ENCODE peak calls at places on chromosomes 5 and 9, in five cellular contexts. One of them, this sample, is unnamed.

GRCh38 chr5:31133488-31133887 is 60.0 kb upstream of the CDH6 start:
- DNase-seq in mucosa of descending colon: no peak
- DNase-seq in breast epithelium: no peak
- DNase-seq in mesendoderm: no peak
- DNase-seq in fibroblast of mammary gland: peak; percentile 5
- DNase-seq in this sample: peak; percentile 61

GRCh38 chr5:157219491-157220271 is 39.0 kb downstream of the ITK start:
- DNase-seq in mucosa of descending colon: no peak
- DNase-seq in breast epithelium: no peak
- DNase-seq in mesendoderm: no peak
- DNase-seq in fibroblast of mammary gland: peak; percentile 9
- DNase-seq in this sample: no peak

GRCh38 chr5:117624226-117624625 is 1049.6 kb upstream of the SEMA6A start:
- DNase-seq in mucosa of descending colon: no peak
- DNase-seq in breast epithelium: no peak
- DNase-seq in mesendoderm: no peak
- DNase-seq in fibroblast of mammary gland: no peak
- DNase-seq in this sample: no peak

GRCh38 chr5:160197341-160198147 is 31.8 kb upstream of the FABP6 start:
- DNase-seq in mucosa of descending colon: no peak
- DNase-seq in breast epithelium: no peak
- DNase-seq in mesendoderm: peak; percentile 96
- DNase-seq in fibroblast of mammary gland: peak; percentile 38
- DNase-seq in this sample: no peak

GRCh38 chr9:123456011-123456410 is 100.0 kb downstream of the CRB2 start:
- DNase-seq in mucosa of descending colon: peak; percentile 73
- DNase-seq in breast epithelium: no peak
- DNase-seq in mesendoderm: no peak
- DNase-seq in fibroblast of mammary gland: no peak
- DNase-seq in this sample: no peak

GRCh38 chr5:43619380-43619779 is 16.4 kb downstream of the NNT start:
- DNase-seq in mucosa of descending colon: no peak
- DNase-seq in breast epithelium: no peak
- DNase-seq in mesendoderm: no peak
- DNase-seq in fibroblast of mammary gland: no peak
- DNase-seq in this sample: no peak

GRCh38 chr9:112333639-112334318 is 360 bp upstream of the PTBP3 start:
- DNase-seq in mucosa of descending colon: peak; percentile 98
- DNase-seq in breast epithelium: peak; percentile 92
- DNase-seq in mesendoderm: peak; percentile 97
- DNase-seq in fibroblast of mammary gland: peak; percentile 93
- DNase-seq in this sample: peak; percentile 94

GRCh38 chr5:482021-482420 is 39.0 kb downstream of the EXOC3 start:
- DNase-seq in mucosa of descending colon: no peak
- DNase-seq in breast epithelium: no peak
- DNase-seq in mesendoderm: no peak
- DNase-seq in fibroblast of mammary gland: no peak
- DNase-seq in this sample: no peak

GRCh38 chr9:8778356-8778755 is 978.8 kb upstream of the DMAC1 start:
- DNase-seq in mucosa of descending colon: no peak
- DNase-seq in breast epithelium: no peak
- DNase-seq in mesendoderm: peak; percentile 79
- DNase-seq in fibroblast of mammary gland: no peak
- DNase-seq in this sample: no peak

GRCh38 chr5:134524826-134525686 is at the start of gene JADE2:
- DNase-seq in mucosa of descending colon: peak; percentile 87
- DNase-seq in breast epithelium: peak; percentile 76
- DNase-seq in mesendoderm: peak; percentile 79
- DNase-seq in fibroblast of mammary gland: peak; percentile 70
- DNase-seq in this sample: peak; percentile 86

GRCh38 chr5:57843016-57843402 is 360.4 kb upstream of the ACTBL2 start:
- DNase-seq in mucosa of descending colon: no peak
- DNase-seq in breast epithelium: no peak
- DNase-seq in mesendoderm: no peak
- DNase-seq in fibroblast of mammary gland: no peak
- DNase-seq in this sample: no peak

GRCh38 chr5:36156619-36157018 is 4.7 kb downstream of the SKP2 start:
- DNase-seq in mucosa of descending colon: no peak
- DNase-seq in breast epithelium: no peak
- DNase-seq in mesendoderm: peak; percentile 97
- DNase-seq in fibroblast of mammary gland: no peak
- DNase-seq in this sample: no peak

DNA sequence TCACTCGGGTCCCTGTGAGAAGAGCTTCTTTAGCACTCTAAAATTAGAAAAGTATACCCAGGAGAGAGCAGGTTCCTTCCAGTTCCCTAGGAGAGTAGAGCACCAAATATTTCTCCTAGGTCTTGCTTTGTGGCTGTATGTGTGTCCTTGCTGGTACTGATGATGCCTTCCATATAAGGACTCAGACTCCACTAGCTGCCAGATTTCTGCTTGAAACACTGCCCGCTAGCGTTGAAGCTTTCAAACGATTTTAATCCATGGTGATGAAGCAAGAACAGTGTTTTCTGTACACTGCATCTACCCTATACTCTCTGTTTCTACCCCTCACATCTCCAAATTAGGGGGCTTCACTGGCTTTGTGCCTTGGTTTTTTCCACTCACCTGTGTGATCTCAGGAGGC is 2.4 kb upstream of the SMC2 start:
- DNase-seq in mucosa of descending colon: peak; percentile 25
- DNase-seq in breast epithelium: no peak
- DNase-seq in mesendoderm: peak; percentile 11
- DNase-seq in fibroblast of mammary gland: peak; percentile 19
- DNase-seq in this sample: peak; percentile 44
- H3K4me3 ChIP-seq in mucosa of descending colon: no peak overlapping the region
- H3K4me3 ChIP-seq in breast epithelium: no peak overlapping the region
- H3K4me3 ChIP-seq in mesendoderm: no peak overlapping the region
- H3K4me3 ChIP-seq in fibroblast of mammary gland: no peak overlapping the region
- H3K4me3 ChIP-seq in this sample: peak overlapping the region; percentile 9

GRCh38 chr5:136192015-136192525 is 892 bp downstream of the SMIM32 start:
- DNase-seq in mucosa of descending colon: peak; percentile 46
- DNase-seq in breast epithelium: no peak
- DNase-seq in mesendoderm: peak; percentile 35
- DNase-seq in fibroblast of mammary gland: no peak
- DNase-seq in this sample: peak; percentile 30

GRCh38 chr5:136191304-136192014 is 1.5 kb downstream of the SMIM32 start:
- DNase-seq in mucosa of descending colon: peak; percentile 68
- DNase-seq in breast epithelium: no peak
- DNase-seq in mesendoderm: peak; percentile 75
- DNase-seq in fibroblast of mammary gland: peak; percentile 34
- DNase-seq in this sample: no peak

GRCh38 chr5:136192526-136193395 is at the start of gene SMIM32:
- DNase-seq in mucosa of descending colon: peak; percentile 70
- DNase-seq in breast epithelium: no peak
- DNase-seq in mesendoderm: peak; percentile 77
- DNase-seq in fibroblast of mammary gland: no peak
- DNase-seq in this sample: peak; percentile 19

GRCh38 chr5:136194611-136195010 is 1.6 kb upstream of the SMIM32 start:
- DNase-seq in mucosa of descending colon: no peak
- DNase-seq in breast epithelium: no peak
- DNase-seq in mesendoderm: no peak
- DNase-seq in fibroblast of mammary gland: no peak
- DNase-seq in this sample: no peak

DNA sequence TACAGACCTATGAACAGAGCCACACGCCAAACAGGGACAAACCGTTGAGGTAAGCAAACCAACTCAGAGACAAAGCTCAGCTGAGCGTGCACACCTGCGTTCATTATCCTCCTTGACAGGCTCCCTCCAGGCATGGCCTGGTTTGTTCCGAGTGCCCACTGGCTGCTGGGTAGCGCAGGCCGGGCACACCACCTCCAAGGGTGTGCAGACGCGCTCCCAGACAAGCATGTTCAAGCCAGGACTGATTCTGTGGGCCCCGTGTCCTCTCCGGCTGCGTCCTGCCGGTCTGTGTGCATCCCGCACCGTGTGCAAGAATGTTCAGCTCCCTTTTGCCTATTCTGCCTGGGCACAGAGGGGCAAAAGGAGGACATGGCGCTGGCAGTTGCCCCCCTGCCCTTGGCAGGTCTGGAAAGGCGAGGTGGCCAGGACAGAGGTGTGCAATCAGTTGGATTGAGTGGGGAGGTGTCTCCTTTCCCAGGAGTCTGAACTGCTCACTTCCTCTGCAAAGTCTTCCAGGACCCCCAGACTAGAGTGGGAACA is 504 bp upstream of the SMIM32 start:
- DNase-seq in mucosa of descending colon: no peak
- DNase-seq in breast epithelium: no peak
- DNase-seq in mesendoderm: no peak
- DNase-seq in fibroblast of mammary gland: no peak
- DNase-seq in this sample: no peak
- H3K4me3 ChIP-seq in mucosa of descending colon: no peak overlapping the region
- H3K4me3 ChIP-seq in breast epithelium: peak overlapping the region; percentile 40
- H3K4me3 ChIP-seq in mesendoderm: no peak overlapping the region
- H3K4me3 ChIP-seq in fibroblast of mammary gland: no peak overlapping the region
- H3K4me3 ChIP-seq in this sample: no peak overlapping the region

GRCh38 chr9:97907632-97908031 is 14.7 kb downstream of the TRMO start:
- DNase-seq in mucosa of descending colon: no peak
- DNase-seq in breast epithelium: no peak
- DNase-seq in mesendoderm: no peak
- DNase-seq in fibroblast of mammary gland: no peak
- DNase-seq in this sample: no peak
- H3K4me3 ChIP-seq in mucosa of descending colon: no peak overlapping the region
- H3K4me3 ChIP-seq in breast epithelium: no peak overlapping the region
- H3K4me3 ChIP-seq in mesendoderm: no peak overlapping the region
- H3K4me3 ChIP-seq in fibroblast of mammary gland: no peak overlapping the region
- H3K4me3 ChIP-seq in this sample: no peak overlapping the region

GRCh38 chr5:4700082-4700481 is 440.0 kb upstream of the ADAMTS16 start:
- DNase-seq in mucosa of descending colon: no peak
- DNase-seq in breast epithelium: peak; percentile 65
- DNase-seq in mesendoderm: peak; percentile 85
- DNase-seq in fibroblast of mammary gland: peak; percentile 15
- DNase-seq in this sample: peak; percentile 69

GRCh38 chr5:4700886-4701285 is 439.2 kb upstream of the ADAMTS16 start:
- DNase-seq in mucosa of descending colon: no peak
- DNase-seq in breast epithelium: no peak
- DNase-seq in mesendoderm: no peak
- DNase-seq in fibroblast of mammary gland: no peak
- DNase-seq in this sample: no peak

GRCh38 chr5:4699592-4699991 is 440.5 kb upstream of the ADAMTS16 start:
- DNase-seq in mucosa of descending colon: no peak
- DNase-seq in breast epithelium: no peak
- DNase-seq in mesendoderm: no peak
- DNase-seq in fibroblast of mammary gland: no peak
- DNase-seq in this sample: no peak

GRCh38 chr5:4698596-4698995 is 441.5 kb upstream of the ADAMTS16 start:
- DNase-seq in mucosa of descending colon: no peak
- DNase-seq in breast epithelium: no peak
- DNase-seq in mesendoderm: no peak
- DNase-seq in fibroblast of mammary gland: no peak
- DNase-seq in this sample: no peak
- H3K4me3 ChIP-seq in mucosa of descending colon: no peak overlapping the region
- H3K4me3 ChIP-seq in breast epithelium: no peak overlapping the region
- H3K4me3 ChIP-seq in mesendoderm: no peak overlapping the region
- H3K4me3 ChIP-seq in fibroblast of mammary gland: no peak overlapping the region
- H3K4me3 ChIP-seq in this sample: no peak overlapping the region

GRCh38 chr9:34380034-34380510 is 3.4 kb upstream of the MYORG start:
- DNase-seq in mucosa of descending colon: peak; percentile 63
- DNase-seq in breast epithelium: no peak
- DNase-seq in mesendoderm: no peak
- DNase-seq in fibroblast of mammary gland: no peak
- DNase-seq in this sample: no peak
- H3K4me3 ChIP-seq in mucosa of descending colon: no peak overlapping the region
- H3K4me3 ChIP-seq in breast epithelium: peak overlapping the region; percentile 56
- H3K4me3 ChIP-seq in mesendoderm: peak overlapping the region; percentile 47
- H3K4me3 ChIP-seq in fibroblast of mammary gland: peak overlapping the region; percentile 10
- H3K4me3 ChIP-seq in this sample: no peak overlapping the region